ENCODE peak calls at places on chromosomes 4 and X, in four cellular contexts. One of them, this sample, is unnamed. For H3K9me3 and H3K4me1, the result is how much of the 10 kb centered on the place peaks cover.

GRCh38 chr4:171896426-171896825 is 83.2 kb downstream of the GALNTL6 start:
- DNase-seq in HepG2: no peak
- DNase-seq in left ventricle myocardium inferior: no peak
- DNase-seq in naive thymus-derived CD4-positive, alpha-beta T cell: no peak
- DNase-seq in this sample: no peak

GRCh38 chr4:24973471-24974251 is 57.1 kb downstream of the LGI2 start:
- DNase-seq in left ventricle myocardium inferior: peak
- DNase-seq in HepG2: peak
- DNase-seq in naive thymus-derived CD4-positive, alpha-beta T cell: no peak
- DNase-seq in this sample: peak

GRCh38 chr4:72318771-72319170 is 250.2 kb downstream of the ADAMTS3 start:
- DNase-seq in left ventricle myocardium inferior: no peak
- DNase-seq in naive thymus-derived CD4-positive, alpha-beta T cell: no peak
- DNase-seq in HepG2: no peak
- DNase-seq in this sample: no peak

GRCh38 chr4:2924286-2924685 is 38.9 kb downstream of the NOP14 start:
- DNase-seq in naive thymus-derived CD4-positive, alpha-beta T cell: no peak
- DNase-seq in HepG2: no peak
- DNase-seq in left ventricle myocardium inferior: no peak
- DNase-seq in this sample: no peak

GRCh38 chr4:53676402-53676871 is 85.2 kb upstream of the LNX1 start:
- DNase-seq in naive thymus-derived CD4-positive, alpha-beta T cell: no peak
- DNase-seq in HepG2: no peak
- DNase-seq in left ventricle myocardium inferior: no peak
- DNase-seq in this sample: no peak

GRCh38 chr4:138992676-138993075 is 22.9 kb upstream of the NOCT start:
- DNase-seq in naive thymus-derived CD4-positive, alpha-beta T cell: no peak
- DNase-seq in HepG2: no peak
- DNase-seq in left ventricle myocardium inferior: no peak
- DNase-seq in this sample: no peak

GRCh38 chr4:25953740-25954139 is 39.7 kb downstream of the SMIM20 start:
- DNase-seq in HepG2: peak
- DNase-seq in naive thymus-derived CD4-positive, alpha-beta T cell: no peak
- DNase-seq in left ventricle myocardium inferior: no peak
- DNase-seq in this sample: no peak

GRCh38 chr4:144611850-144612249 is 34.1 kb upstream of the HHIP start:
- DNase-seq in naive thymus-derived CD4-positive, alpha-beta T cell: no peak
- DNase-seq in HepG2: peak
- DNase-seq in left ventricle myocardium inferior: no peak
- DNase-seq in this sample: no peak

GRCh38 chr4:1191621-1192020 is 19.2 kb upstream of the SPON2 start:
- DNase-seq in naive thymus-derived CD4-positive, alpha-beta T cell: no peak
- DNase-seq in left ventricle myocardium inferior: no peak
- DNase-seq in HepG2: no peak
- DNase-seq in this sample: peak

GRCh38 chr4:82798168-82799005 is at the start of gene SCD5:
- DNase-seq in HepG2: no peak
- DNase-seq in left ventricle myocardium inferior: peak
- DNase-seq in naive thymus-derived CD4-positive, alpha-beta T cell: peak
- DNase-seq in this sample: peak

GRCh38 chr4:145203400-145203799 is 23.0 kb upstream of the OTUD4 start:
- DNase-seq in naive thymus-derived CD4-positive, alpha-beta T cell: no peak
- DNase-seq in left ventricle myocardium inferior: no peak
- DNase-seq in HepG2: no peak
- DNase-seq in this sample: no peak

GRCh38 chr4:6196324-6196723 is 4.0 kb downstream of the JAKMIP1 start:
- DNase-seq in HepG2: no peak
- DNase-seq in naive thymus-derived CD4-positive, alpha-beta T cell: no peak
- DNase-seq in left ventricle myocardium inferior: no peak
- DNase-seq in this sample: no peak

GRCh38 chrX:150955590-150955989 is 27.5 kb upstream of the HMGB3 start:
- DNase-seq in left ventricle myocardium inferior: no peak
- DNase-seq in HepG2: no peak
- DNase-seq in naive thymus-derived CD4-positive, alpha-beta T cell: no peak
- DNase-seq in this sample: no peak

GRCh38 chr4:183659919-183660318 is 826 bp downstream of the TRAPPC11 start:
- DNase-seq in naive thymus-derived CD4-positive, alpha-beta T cell: no peak
- DNase-seq in HepG2: no peak
- DNase-seq in left ventricle myocardium inferior: no peak
- DNase-seq in this sample: no peak

GRCh38 chr4:168725935-168726334 is 229.1 kb downstream of the PALLD start:
- DNase-seq in HepG2: no peak
- DNase-seq in naive thymus-derived CD4-positive, alpha-beta T cell: no peak
- DNase-seq in left ventricle myocardium inferior: no peak
- DNase-seq in this sample: no peak

GRCh38 chr4:144399927-144400326 is 246.0 kb upstream of the HHIP start:
- DNase-seq in left ventricle myocardium inferior: no peak
- DNase-seq in naive thymus-derived CD4-positive, alpha-beta T cell: no peak
- DNase-seq in HepG2: no peak
- DNase-seq in this sample: no peak

GRCh38 chrX:40100141-40100536 is 2.4 kb upstream of the BCOR start:
- DNase-seq in naive thymus-derived CD4-positive, alpha-beta T cell: no peak
- DNase-seq in HepG2: no peak
- DNase-seq in left ventricle myocardium inferior: peak
- DNase-seq in this sample: peak

GRCh38 chr4:88999392-88999791 is 57.6 kb downstream of the FAM13A start:
- DNase-seq in left ventricle myocardium inferior: no peak
- DNase-seq in naive thymus-derived CD4-positive, alpha-beta T cell: no peak
- DNase-seq in HepG2: no peak
- DNase-seq in this sample: no peak

GRCh38 chr4:174265917-174266316 is 17.6 kb downstream of the FBXO8 start:
- DNase-seq in left ventricle myocardium inferior: no peak
- DNase-seq in naive thymus-derived CD4-positive, alpha-beta T cell: no peak
- DNase-seq in HepG2: no peak
- DNase-seq in this sample: no peak

GRCh38 chr4:96189761-96190160 is 349.9 kb downstream of the PDHA2 start:
- DNase-seq in left ventricle myocardium inferior: no peak
- DNase-seq in HepG2: no peak
- DNase-seq in naive thymus-derived CD4-positive, alpha-beta T cell: no peak
- DNase-seq in this sample: no peak

GRCh38 chr4:69984030-69984443 is 11.7 kb upstream of the STATH start:
- DNase-seq in HepG2: peak
- DNase-seq in left ventricle myocardium inferior: no peak
- DNase-seq in naive thymus-derived CD4-positive, alpha-beta T cell: no peak
- DNase-seq in this sample: no peak

GRCh38 chr4:2827874-2828751 is 15.5 kb upstream of the ADD1 start:
- DNase-seq in HepG2: no peak
- DNase-seq in left ventricle myocardium inferior: peak
- DNase-seq in naive thymus-derived CD4-positive, alpha-beta T cell: no peak
- DNase-seq in this sample: no peak

GRCh38 chr4:54089875-54090274 is 10.1 kb upstream of the GSX2 start:
- DNase-seq in naive thymus-derived CD4-positive, alpha-beta T cell: no peak
- DNase-seq in HepG2: no peak
- DNase-seq in left ventricle myocardium inferior: no peak
- DNase-seq in this sample: no peak

GRCh38 chr4:122167369-122167768 is 15.2 kb downstream of the BLTP1 start:
- DNase-seq in left ventricle myocardium inferior: no peak
- DNase-seq in HepG2: no peak
- DNase-seq in naive thymus-derived CD4-positive, alpha-beta T cell: no peak
- DNase-seq in this sample: no peak

GRCh38 chr4:108036252-108036651 is 46.6 kb downstream of the HADH start:
- DNase-seq in left ventricle myocardium inferior: no peak
- DNase-seq in naive thymus-derived CD4-positive, alpha-beta T cell: peak
- DNase-seq in HepG2: no peak
- DNase-seq in this sample: no peak

GRCh38 chrX:41350150-41350975 is 16.4 kb downstream of the DDX3X start:
- DNase-seq in HepG2: no peak
- DNase-seq in naive thymus-derived CD4-positive, alpha-beta T cell: no peak
- DNase-seq in left ventricle myocardium inferior: no peak
- DNase-seq in this sample: no peak

GRCh38 chr4:108774809-108775530 is 12.1 kb upstream of the ETNPPL start:
- DNase-seq in left ventricle myocardium inferior: peak
- DNase-seq in naive thymus-derived CD4-positive, alpha-beta T cell: no peak
- DNase-seq in HepG2: no peak
- DNase-seq in this sample: peak

GRCh38 chrX:40950546-40950945 is 134.7 kb upstream of the USP9X start:
- DNase-seq in HepG2: no peak
- DNase-seq in left ventricle myocardium inferior: no peak
- DNase-seq in naive thymus-derived CD4-positive, alpha-beta T cell: no peak
- DNase-seq in this sample: no peak

GRCh38 chrX:136250191-136251041 is 784 bp downstream of the MAP7D3 start:
- DNase-seq in left ventricle myocardium inferior: no peak
- DNase-seq in HepG2: no peak
- DNase-seq in naive thymus-derived CD4-positive, alpha-beta T cell: peak
- DNase-seq in this sample: peak

GRCh38 chrX:20363003-20363674 is 96.4 kb upstream of the RPS6KA3 start:
- DNase-seq in HepG2: no peak
- DNase-seq in naive thymus-derived CD4-positive, alpha-beta T cell: no peak
- DNase-seq in left ventricle myocardium inferior: no peak
- DNase-seq in this sample: no peak
- H3K4me3 ChIP-seq in HepG2: peak
- H3K4me3 ChIP-seq in naive thymus-derived CD4-positive, alpha-beta T cell: no peak
- H3K4me3 ChIP-seq in left ventricle myocardium inferior: peak
- H3K4me3 ChIP-seq in this sample: no peak

GRCh38 chr4:4782969-4783368 is 76.5 kb upstream of the MSX1 start:
- DNase-seq in left ventricle myocardium inferior: no peak
- DNase-seq in naive thymus-derived CD4-positive, alpha-beta T cell: no peak
- DNase-seq in HepG2: no peak
- DNase-seq in this sample: no peak
- H3K9me3 ChIP-seq in left ventricle myocardium inferior: under half
- H3K9me3 ChIP-seq in naive thymus-derived CD4-positive, alpha-beta T cell: under half
- H3K9me3 ChIP-seq in HepG2: under half
- H3K9me3 ChIP-seq in this sample: under half

GRCh38 chr4:113637823-113638691 is 123.5 kb downstream of the CAMK2D start:
- DNase-seq in HepG2: no peak
- DNase-seq in naive thymus-derived CD4-positive, alpha-beta T cell: no peak
- DNase-seq in left ventricle myocardium inferior: no peak
- DNase-seq in this sample: no peak
- H3K4me1 ChIP-seq in HepG2: half or more
- H3K4me1 ChIP-seq in naive thymus-derived CD4-positive, alpha-beta T cell: under half
- H3K4me1 ChIP-seq in left ventricle myocardium inferior: half or more
- H3K4me1 ChIP-seq in this sample: under half

GRCh38 chr4:158163941-158164665 is 8.7 kb downstream of the GASK1B start:
- DNase-seq in left ventricle myocardium inferior: no peak
- DNase-seq in naive thymus-derived CD4-positive, alpha-beta T cell: no peak
- DNase-seq in HepG2: peak
- DNase-seq in this sample: no peak
- H3K4me3 ChIP-seq in left ventricle myocardium inferior: peak
- H3K4me3 ChIP-seq in naive thymus-derived CD4-positive, alpha-beta T cell: no peak
- H3K4me3 ChIP-seq in HepG2: no peak
- H3K4me3 ChIP-seq in this sample: peak

GRCh38 chr4:33966808-33967207 is 2277.5 kb downstream of the ARAP2 start:
- DNase-seq in left ventricle myocardium inferior: no peak
- DNase-seq in HepG2: no peak
- DNase-seq in naive thymus-derived CD4-positive, alpha-beta T cell: no peak
- DNase-seq in this sample: no peak
- H3K9me3 ChIP-seq in left ventricle myocardium inferior: under half
- H3K9me3 ChIP-seq in HepG2: under half
- H3K9me3 ChIP-seq in naive thymus-derived CD4-positive, alpha-beta T cell: under half
- H3K9me3 ChIP-seq in this sample: under half

GRCh38 chr4:28248269-28248668 is 1387.6 kb downstream of the STIM2 start:
- DNase-seq in naive thymus-derived CD4-positive, alpha-beta T cell: no peak
- DNase-seq in left ventricle myocardium inferior: no peak
- DNase-seq in HepG2: no peak
- DNase-seq in this sample: no peak
- H3K4me1 ChIP-seq in naive thymus-derived CD4-positive, alpha-beta T cell: under half
- H3K4me1 ChIP-seq in left ventricle myocardium inferior: under half
- H3K4me1 ChIP-seq in HepG2: under half
- H3K4me1 ChIP-seq in this sample: under half

This sample was measured in right cardiac atrium.